ENCODE peak calls at places on chromosomes 2 and 18, in four cellular contexts. One of them, this sample, is unnamed.

GRCh38 chr2:33810046-33810835 is 211.1 kb upstream of the FAM98A start:
- DNase-seq in activated effector memory CD4-positive, alpha-beta T cell treated with anti-CD3 and anti-CD28 coated beads, Interleukin-2, amount 50 U/mL, for 16 hours: no peak
- DNase-seq in ELF-1: peak
- DNase-seq in endothelial cell: no peak
- DNase-seq in this sample: no peak

GRCh38 chr18:35415511-35416427 is 38.6 kb upstream of the ZNF396 start:
- DNase-seq in activated effector memory CD4-positive, alpha-beta T cell treated with anti-CD3 and anti-CD28 coated beads, Interleukin-2, amount 50 U/mL, for 16 hours: no peak
- DNase-seq in ELF-1: no peak
- DNase-seq in endothelial cell: no peak
- DNase-seq in this sample: no peak

GRCh38 chr2:83802604-83803003 is 656.5 kb downstream of the SUCLG1 start:
- DNase-seq in activated effector memory CD4-positive, alpha-beta T cell treated with anti-CD3 and anti-CD28 coated beads, Interleukin-2, amount 50 U/mL, for 16 hours: no peak
- DNase-seq in ELF-1: no peak
- DNase-seq in endothelial cell: no peak
- DNase-seq in this sample: no peak

GRCh38 chr2:178674122-178674521 is 133.1 kb downstream of the TTN start:
- DNase-seq in activated effector memory CD4-positive, alpha-beta T cell treated with anti-CD3 and anti-CD28 coated beads, Interleukin-2, amount 50 U/mL, for 16 hours: no peak
- DNase-seq in ELF-1: no peak
- DNase-seq in endothelial cell: no peak
- DNase-seq in this sample: no peak

GRCh38 chr2:48110497-48110896 is 204.2 kb upstream of the FBXO11 start:
- DNase-seq in activated effector memory CD4-positive, alpha-beta T cell treated with anti-CD3 and anti-CD28 coated beads, Interleukin-2, amount 50 U/mL, for 16 hours: no peak
- DNase-seq in ELF-1: no peak
- DNase-seq in endothelial cell: no peak
- DNase-seq in this sample: no peak

GRCh38 chr2:96703021-96703751 is 36.7 kb downstream of the LMAN2L start:
- DNase-seq in activated effector memory CD4-positive, alpha-beta T cell treated with anti-CD3 and anti-CD28 coated beads, Interleukin-2, amount 50 U/mL, for 16 hours: peak
- DNase-seq in ELF-1: no peak
- DNase-seq in endothelial cell: no peak
- DNase-seq in this sample: no peak

GRCh38 chr2:202031261-202031986 is 2.2 kb upstream of the FZD7 start:
- DNase-seq in activated effector memory CD4-positive, alpha-beta T cell treated with anti-CD3 and anti-CD28 coated beads, Interleukin-2, amount 50 U/mL, for 16 hours: no peak
- DNase-seq in ELF-1: no peak
- DNase-seq in endothelial cell: no peak
- DNase-seq in this sample: no peak

GRCh38 chr18:23337599-23338444 is 115.3 kb upstream of the RIOK3 start:
- DNase-seq in activated effector memory CD4-positive, alpha-beta T cell treated with anti-CD3 and anti-CD28 coated beads, Interleukin-2, amount 50 U/mL, for 16 hours: no peak
- DNase-seq in ELF-1: peak
- DNase-seq in endothelial cell: no peak
- DNase-seq in this sample: no peak

GRCh38 chr2:64699712-64700111 is 46.0 kb upstream of the SERTAD2 start:
- DNase-seq in activated effector memory CD4-positive, alpha-beta T cell treated with anti-CD3 and anti-CD28 coated beads, Interleukin-2, amount 50 U/mL, for 16 hours: peak
- DNase-seq in ELF-1: peak
- DNase-seq in endothelial cell: no peak
- DNase-seq in this sample: peak

GRCh38 chr18:56235773-56236115 is 402.6 kb downstream of the TXNL1 start:
- DNase-seq in activated effector memory CD4-positive, alpha-beta T cell treated with anti-CD3 and anti-CD28 coated beads, Interleukin-2, amount 50 U/mL, for 16 hours: no peak
- DNase-seq in ELF-1: peak
- DNase-seq in endothelial cell: no peak
- DNase-seq in this sample: no peak

GRCh38 chr18:12438257-12438656 is 30.5 kb downstream of the PRELID3A start:
- DNase-seq in activated effector memory CD4-positive, alpha-beta T cell treated with anti-CD3 and anti-CD28 coated beads, Interleukin-2, amount 50 U/mL, for 16 hours: no peak
- DNase-seq in ELF-1: no peak
- DNase-seq in endothelial cell: no peak
- DNase-seq in this sample: no peak

GRCh38 chr2:33216508-33217182 is 259.8 kb upstream of the RASGRP3 start:
- DNase-seq in activated effector memory CD4-positive, alpha-beta T cell treated with anti-CD3 and anti-CD28 coated beads, Interleukin-2, amount 50 U/mL, for 16 hours: no peak
- DNase-seq in ELF-1: no peak
- DNase-seq in endothelial cell: no peak
- DNase-seq in this sample: no peak

GRCh38 chr2:155748126-155748525 is 584.4 kb downstream of the NR4A2 start:
- DNase-seq in activated effector memory CD4-positive, alpha-beta T cell treated with anti-CD3 and anti-CD28 coated beads, Interleukin-2, amount 50 U/mL, for 16 hours: no peak
- DNase-seq in ELF-1: peak
- DNase-seq in endothelial cell: no peak
- DNase-seq in this sample: no peak

GRCh38 chr2:160205511-160205910 is 5.4 kb upstream of the ITGB6 start:
- DNase-seq in activated effector memory CD4-positive, alpha-beta T cell treated with anti-CD3 and anti-CD28 coated beads, Interleukin-2, amount 50 U/mL, for 16 hours: no peak
- DNase-seq in ELF-1: peak
- DNase-seq in endothelial cell: no peak
- DNase-seq in this sample: no peak

GRCh38 chr2:60945341-60945740 is 64.0 kb downstream of the REL start:
- DNase-seq in activated effector memory CD4-positive, alpha-beta T cell treated with anti-CD3 and anti-CD28 coated beads, Interleukin-2, amount 50 U/mL, for 16 hours: no peak
- DNase-seq in ELF-1: no peak
- DNase-seq in endothelial cell: no peak
- DNase-seq in this sample: no peak

GRCh38 chr2:58137221-58137620 is 90.6 kb downstream of the VRK2 start:
- DNase-seq in activated effector memory CD4-positive, alpha-beta T cell treated with anti-CD3 and anti-CD28 coated beads, Interleukin-2, amount 50 U/mL, for 16 hours: no peak
- DNase-seq in ELF-1: no peak
- DNase-seq in endothelial cell: no peak
- DNase-seq in this sample: no peak

This sample was measured in H9.